ENCODE peak calls at places on chromosome 5, in six cellular contexts. V is GM03348, H is SHP77 treated with DMSO at 0.1 percent for 48 hours, W is RWPE2, M is cardiac fibroblast, Y is BJ. O is an unnamed sample.

GRCh38 chr5:120465281-120465961 is 1.3 kb downstream of the PRR16 start:
- DNase-seq in V (peak), H (no peak), W (peak), M (peak), Y (no peak), O (no peak)

GRCh38 chr5:169280286-169280685 is 20.7 kb downstream of the SLIT3 start:
- DNase-seq in V (no peak), H (no peak), W (no peak), M (no peak), Y (no peak), O (no peak)

GRCh38 chr5:17400724-17401508 is 97.1 kb upstream of the TAF11L2 start:
- DNase-seq in V (no peak), H (no peak), W (no peak), M (no peak), Y (no peak), O (no peak)

GRCh38 chr5:82749453-82749852 is 327.7 kb downstream of the TMEM167A start:
- DNase-seq in V (no peak), H (peak), W (no peak), M (peak), Y (no peak), O (no peak)

GRCh38 chr5:80964491-80964890 is 4.3 kb downstream of the RASGRF2 start:
- DNase-seq in V (no peak), H (no peak), W (no peak), M (no peak), Y (no peak), O (no peak)

GRCh38 chr5:36690041-36690941 is 83.9 kb downstream of the SLC1A3 start:
- DNase-seq in V (peak), H (peak), W (peak), M (peak), Y (no peak), O (peak)

GRCh38 chr5:2391566-2391965 is 359.9 kb downstream of the IRX2 start:
- DNase-seq in V (no peak), H (no peak), W (no peak), M (no peak), Y (no peak), O (no peak)

GRCh38 chr5:169602535-169602934 is 19.0 kb downstream of the SPDL1 start:
- DNase-seq in V (peak), H (no peak), W (no peak), M (peak), Y (peak), O (no peak)

GRCh38 chr5:81006955-81007636 is 46.9 kb downstream of the RASGRF2 start:
- DNase-seq in V (no peak), H (no peak), W (no peak), M (no peak), Y (no peak), O (no peak)

GRCh38 chr5:1033178-1033577 is 24.6 kb downstream of the NKD2 start:
- DNase-seq in V (no peak), H (no peak), W (no peak), M (no peak), Y (no peak), O (no peak)

GRCh38 chr5:151006704-151007334 is 13.6 kb upstream of the GPX3 start:
- DNase-seq in V (no peak), H (no peak), W (no peak), M (no peak), Y (no peak), O (no peak)